ENCODE peak calls at places on chromosomes 4 and X, in seven cellular contexts. T, Q, L, M, Z, I and P are unnamed samples.

GRCh38 chr4:185017964-185018772 is at the start of gene HELT:
- DNase-seq in T (no peak), Q (no peak), L (no peak), M (no peak), Z (no peak), I (no peak), P (peak)

GRCh38 chr4:184453402-184454160 is 20.8 kb downstream of the IRF2 start:
- DNase-seq in T (peak), Q (no peak), L (peak), M (peak), Z (no peak), I (peak), P (peak)

GRCh38 chr4:185201983-185202962 is 1.5 kb downstream of the CFAP97 start:
- DNase-seq in T (no peak), Q (no peak), L (peak), M (no peak), Z (peak), I (peak), P (peak)

GRCh38 chr4:125392683-125393082 is 77.9 kb downstream of the FAT4 start:
- DNase-seq in T (no peak), Q (no peak), L (no peak), M (no peak), Z (no peak), I (no peak), P (no peak)

GRCh38 chrX:70038515-70038914 is 11.2 kb downstream of the AWAT2 start:
- DNase-seq in T (no peak), Q (no peak), L (no peak), M (no peak), Z (no peak), I (no peak), P (no peak)

GRCh38 chr4:3077796-3078195 is 3.3 kb downstream of the HTT start:
- DNase-seq in T (no peak), Q (no peak), L (no peak), M (no peak), Z (no peak), I (no peak), P (peak)

GRCh38 chr4:42568610-42569207 is 88.2 kb downstream of the ATP8A1 start:
- DNase-seq in T (peak), Q (peak), L (peak), M (peak), Z (no peak), I (peak), P (peak)

GRCh38 chrX:103586314-103586646 is 965 bp downstream of the TCEAL4 start:
- DNase-seq in T (no peak), Q (peak), L (no peak), M (no peak), Z (no peak), I (no peak), P (no peak)

GRCh38 chr4:101418055-101418454 is 70.7 kb upstream of the PPP3CA start:
- DNase-seq in T (no peak), Q (no peak), L (peak), M (no peak), Z (no peak), I (peak), P (no peak)